ENCODE peak calls at places on chromosomes 1 and 21, in seven cellular contexts. N, L, Z, P, R, X and K are unnamed samples.

GRCh38 chr1:17248781-17249180 is at the start of gene PADI3:
- DNase-seq in N (no peak), L (no peak), Z (no peak), P (no peak), R (no peak), X (no peak), K (no peak)

GRCh38 chr21:41634858-41635257 is 126.9 kb upstream of the TMPRSS2 start:
- DNase-seq in N (no peak), L (no peak), Z (no peak), P (no peak), R (no peak), X (no peak), K (no peak)

GRCh38 chr1:16006552-16007485 is 2.8 kb downstream of the SRARP start:
- DNase-seq in N (no peak), L (no peak), Z (no peak), P (no peak), R (no peak), X (no peak), K (no peak)

GRCh38 chr1:51926171-51926812 is 47.8 kb upstream of the NRDC start:
- DNase-seq in N (no peak), L (peak), Z (no peak), P (no peak), R (no peak), X (no peak), K (no peak)

GRCh38 chr1:151828931-151829330 is 2.7 kb downstream of the RORC start:
- DNase-seq in N (no peak), L (no peak), Z (no peak), P (peak), R (no peak), X (no peak), K (no peak)

GRCh38 chr21:34736116-34736870 is 67.5 kb downstream of the CLIC6 start:
- DNase-seq in N (no peak), L (no peak), Z (no peak), P (no peak), R (no peak), X (no peak), K (no peak)

GRCh38 chr1:160741092-160741501 is 2.0 kb downstream of the SLAMF7 start:
- DNase-seq in N (no peak), L (no peak), Z (no peak), P (no peak), R (no peak), X (no peak), K (no peak)

GRCh38 chr1:7554343-7555270 is 216.5 kb upstream of the VAMP3 start:
- DNase-seq in N (no peak), L (no peak), Z (no peak), P (no peak), R (no peak), X (no peak), K (no peak)

GRCh38 chr21:38679531-38679930 is 126.2 kb upstream of the ETS2 start:
- DNase-seq in N (no peak), L (peak), Z (no peak), P (no peak), R (no peak), X (peak), K (no peak)

GRCh38 chr1:183330335-183330734 is 87.8 kb downstream of the NMNAT2 start:
- DNase-seq in N (peak), L (no peak), Z (no peak), P (no peak), R (no peak), X (no peak), K (no peak)

GRCh38 chr1:200488375-200489165 is 78.7 kb upstream of the ZNF281 start:
- DNase-seq in N (peak), L (peak), Z (no peak), P (no peak), R (peak), X (peak), K (peak)

GRCh38 chr1:116379057-116379630 is 6.1 kb downstream of the ATP1A1 start:
- DNase-seq in N (no peak), L (no peak), Z (no peak), P (no peak), R (no peak), X (no peak), K (no peak)

GRCh38 chr1:47432071-47433036 is 5.5 kb upstream of the FOXD2 start:
- DNase-seq in N (no peak), L (no peak), Z (no peak), P (peak), R (peak), X (no peak), K (no peak)

GRCh38 chr1:160615660-160616059 is 31.2 kb downstream of the SLAMF1 start:
- DNase-seq in N (no peak), L (no peak), Z (no peak), P (no peak), R (no peak), X (no peak), K (no peak)

GRCh38 chr1:42173155-42173933 is 8.8 kb upstream of the GUCA2A start:
- DNase-seq in N (peak), L (no peak), Z (peak), P (peak), R (no peak), X (no peak), K (peak)

GRCh38 chr1:165679282-165680036 is 18.9 kb downstream of the ALDH9A1 start:
- DNase-seq in N (no peak), L (no peak), Z (no peak), P (no peak), R (no peak), X (no peak), K (no peak)

GRCh38 chr1:29298175-29298720 is 61.9 kb downstream of the PTPRU start:
- DNase-seq in N (no peak), L (no peak), Z (no peak), P (no peak), R (no peak), X (no peak), K (no peak)

GRCh38 chr1:109904105-109904817 is 6.4 kb upstream of the CSF1 start:
- DNase-seq in N (no peak), L (no peak), Z (no peak), P (no peak), R (no peak), X (no peak), K (no peak)

GRCh38 chr1:211741799-211742198 is 66.4 kb upstream of the NEK2 start:
- DNase-seq in N (no peak), L (peak), Z (no peak), P (no peak), R (no peak), X (no peak), K (no peak)

GRCh38 chr1:100683448-100684349 is 35.8 kb upstream of the VCAM1 start:
- DNase-seq in N (no peak), L (no peak), Z (no peak), P (no peak), R (no peak), X (no peak), K (no peak)

GRCh38 chr1:221308534-221309511 is 429.6 kb downstream of the HLX start:
- DNase-seq in N (no peak), L (no peak), Z (no peak), P (no peak), R (no peak), X (no peak), K (no peak)

GRCh38 chr1:905071-905749 is 18.5 kb upstream of the SAMD11 start:
- DNase-seq in N (peak), L (no peak), Z (no peak), P (peak), R (no peak), X (no peak), K (no peak)

GRCh38 chr1:224668991-224669390 is 52.9 kb downstream of the CNIH3 start:
- DNase-seq in N (peak), L (no peak), Z (no peak), P (no peak), R (no peak), X (no peak), K (peak)

GRCh38 chr1:167263784-167264464 is 43.2 kb downstream of the POU2F1 start:
- DNase-seq in N (no peak), L (peak), Z (no peak), P (no peak), R (no peak), X (no peak), K (no peak)

GRCh38 chr1:177257128-177257527 is 86.4 kb downstream of the BRINP2 start:
- DNase-seq in N (no peak), L (no peak), Z (no peak), P (no peak), R (no peak), X (no peak), K (no peak)

GRCh38 chr1:99957818-99958217 is 12.0 kb upstream of the SLC35A3 start:
- DNase-seq in N (no peak), L (no peak), Z (no peak), P (no peak), R (no peak), X (no peak), K (no peak)

GRCh38 chr1:119544165-119544762 is 37.3 kb downstream of the HSD3B1 start:
- DNase-seq in N (no peak), L (no peak), Z (no peak), P (no peak), R (no peak), X (no peak), K (no peak)

GRCh38 chr1:226652613-226653012 is 86.5 kb downstream of the ITPKB start:
- DNase-seq in N (no peak), L (no peak), Z (no peak), P (peak), R (no peak), X (no peak), K (no peak)

GRCh38 chr1:59595774-59596173 is 219.0 kb upstream of the HOOK1 start:
- DNase-seq in N (peak), L (no peak), Z (no peak), P (no peak), R (no peak), X (no peak), K (peak)